ENCODE peak calls at places on chromosomes 5 and 9, in eight cellular contexts. I is SK-N-DZ, C is NCI-H1092 treated with DMSO at 0.1 percent for 48 hours, F is Kasumi-1, G is M059J, B is fibroblast of pulmonary artery, L is mesendoderm, S is transverse colon. K is an unnamed sample.
A peak's percentile ranks its signal among the peaks of the same experiment; 100 is the strongest.

GRCh38 chr9:136679431-136679941 is 7.8 kb downstream of the AGPAT2 start:
- DNase-seq in I (no peak), C (no peak), F (peak; percentile 97), G (no peak), B (peak; percentile 43), L (no peak), S (no peak), K (no peak)

GRCh38 chr9:88041447-88041846 is 67.1 kb upstream of the CDK20 start:
- DNase-seq in I (peak; percentile 7), C (no peak), F (peak; percentile 23), G (no peak), B (peak; percentile 26), L (peak; percentile 40), S (no peak), K (peak; percentile 53)

GRCh38 chr5:132364319-132364718 is 5.2 kb upstream of the SLC22A5 start:
- DNase-seq in I (no peak), C (no peak), F (no peak), G (peak; percentile 62), B (peak; percentile 92), L (no peak), S (no peak), K (peak; percentile 94)

GRCh38 chr5:141850183-141850768 is 27.9 kb downstream of the PCDH1 start:
- DNase-seq in I (no peak), C (peak; percentile 46), F (no peak), G (peak; percentile 56), B (peak; percentile 26), L (peak; percentile 81), S (no peak), K (peak; percentile 21)

GRCh38 chr9:9792144-9792857 is 820.5 kb downstream of the PTPRD start:
- DNase-seq in I (no peak), C (no peak), F (no peak), G (no peak), B (no peak), L (no peak), S (no peak), K (no peak)

GRCh38 chr9:69380811-69381210 is 55.8 kb downstream of the ENTREP1 start:
- DNase-seq in I (no peak), C (no peak), F (no peak), G (peak; percentile 39), B (peak; percentile 28), L (no peak), S (no peak), K (no peak)

GRCh38 chr5:44942524-44943001 is 133.8 kb downstream of the MRPS30 start:
- DNase-seq in I (no peak), C (no peak), F (no peak), G (peak; percentile 67), B (no peak), L (peak; percentile 18), S (no peak), K (no peak)

GRCh38 chr9:116870566-116870965 is 183.5 kb downstream of the TRIM32 start:
- DNase-seq in I (peak; percentile 15), C (no peak), F (no peak), G (peak; percentile 67), B (no peak), L (peak; percentile 93), S (no peak), K (no peak)

GRCh38 chr5:68074048-68074632 is 141.4 kb upstream of the PIK3R1 start:
- DNase-seq in I (no peak), C (peak; percentile 41), F (no peak), G (peak; percentile 57), B (peak; percentile 30), L (no peak), S (no peak), K (peak; percentile 12)

K was measured in fibroblast of the aortic adventitia.